ENCODE peak calls at places on chromosomes 1 and 21, in four cellular contexts. O, U, B and H are unnamed samples.

GRCh38 chr1:56469640-56470371 is 109.6 kb downstream of the PLPP3 start:
- DNase-seq in B (no peak), U (no peak), O (no peak), H (no peak)

GRCh38 chr1:31666290-31666963 is 21.8 kb upstream of the PEF1 start:
- DNase-seq in U (no peak), B (no peak), O (no peak), H (peak; percentile 43)

GRCh38 chr1:59072017-59072947 is 224.6 kb upstream of the FGGY start:
- DNase-seq in U (peak; percentile 22), O (no peak), B (no peak), H (no peak)

GRCh38 chr1:19637606-19638005 is 6.5 kb upstream of the NBL1 start:
- DNase-seq in O (no peak), U (no peak), B (no peak), H (no peak)

GRCh38 chr1:26284597-26285351 is 4.9 kb downstream of the SH3BGRL3 start:
- DNase-seq in B (no peak), O (peak; percentile 44), U (peak; percentile 99), H (peak; percentile 64)

GRCh38 chr21:17667256-17667655 is 54.6 kb upstream of the BTG3 start:
- DNase-seq in O (no peak), B (no peak), U (no peak), H (no peak)

GRCh38 chr21:25589905-25590304 is 17.4 kb downstream of the MRPL39 start:
- DNase-seq in B (no peak), U (no peak), O (no peak), H (no peak)

GRCh38 chr1:35186239-35186638 is 6.7 kb downstream of the SFPQ start:
- DNase-seq in B (no peak), U (no peak), O (no peak), H (no peak)

GRCh38 chr1:8450312-8450711 is 132.4 kb downstream of the SLC45A1 start:
- DNase-seq in U (no peak), O (no peak), B (no peak), H (no peak)

GRCh38 chr1:114468710-114469468 is 42.1 kb downstream of the TRIM33 start:
- DNase-seq in U (no peak), O (no peak), B (no peak), H (no peak)

GRCh38 chr1:22826630-22827580 is 116.3 kb downstream of the EPHB2 start:
- DNase-seq in O (no peak), B (no peak), U (no peak), H (no peak)

GRCh38 chr21:27129215-27129614 is 162.3 kb upstream of the ADAMTS5 start:
- DNase-seq in O (no peak), B (no peak), U (no peak), H (no peak)

GRCh38 chr1:119811428-119811827 is at the start of gene REG4:
- DNase-seq in B (no peak), O (no peak), U (no peak), H (no peak)

GRCh38 chr1:236536540-236536939 is 12.8 kb downstream of the LGALS8 start:
- DNase-seq in U (no peak), B (no peak), O (no peak), H (no peak)

GRCh38 chr1:100306735-100307313 is 40.8 kb downstream of the RTCA start:
- DNase-seq in O (no peak), B (no peak), U (no peak), H (no peak)

GRCh38 chr1:21614419-21615115 is 54.6 kb downstream of the RAP1GAP start:
- DNase-seq in B (no peak), U (no peak), O (no peak), H (no peak)

GRCh38 chr1:201916649-201917249 is 28.1 kb downstream of the SHISA4 start:
- DNase-seq in B (no peak), U (peak; percentile 81), O (peak; percentile 36), H (peak; percentile 85)

GRCh38 chr1:201172999-201173610 is 17.5 kb upstream of the IGFN1 start:
- DNase-seq in U (no peak), B (no peak), O (no peak), H (peak; percentile 29)

GRCh38 chr1:38578444-38578951 is 281.1 kb downstream of the RRAGC start:
- DNase-seq in U (no peak), B (no peak), O (no peak), H (no peak)

GRCh38 chr1:41687007-41687406 is 202.5 kb upstream of the EDN2 start:
- DNase-seq in O (no peak), U (no peak), B (no peak), H (no peak)

GRCh38 chr1:171841050-171841910 is at the start of gene DNM3:
- DNase-seq in B (no peak), O (no peak), U (peak; percentile 81), H (peak; percentile 75)

GRCh38 chr21:32331444-32332305 is 33.0 kb downstream of the MRAP start:
- DNase-seq in U (no peak), B (no peak), O (peak; percentile 10), H (no peak)

GRCh38 chr1:67850151-67850551 is 16.9 kb upstream of the GNG12 start:
- DNase-seq in O (no peak), B (no peak), U (peak; percentile 49), H (peak; percentile 58)

GRCh38 chr1:212600071-212600915 is 8.3 kb upstream of the ATF3 start:
- DNase-seq in O (no peak), U (no peak), B (no peak), H (no peak)

GRCh38 chr1:212597495-212597894 is 11.1 kb upstream of the ATF3 start:
- DNase-seq in B (no peak), O (no peak), U (no peak), H (no peak)

GRCh38 chr1:212596798-212597197 is 11.8 kb upstream of the ATF3 start:
- DNase-seq in B (no peak), O (no peak), U (no peak), H (no peak)

GRCh38 chr1:212601524-212601923 is 7.0 kb upstream of the ATF3 start:
- DNase-seq in B (no peak), O (no peak), U (no peak), H (no peak)

DNA sequence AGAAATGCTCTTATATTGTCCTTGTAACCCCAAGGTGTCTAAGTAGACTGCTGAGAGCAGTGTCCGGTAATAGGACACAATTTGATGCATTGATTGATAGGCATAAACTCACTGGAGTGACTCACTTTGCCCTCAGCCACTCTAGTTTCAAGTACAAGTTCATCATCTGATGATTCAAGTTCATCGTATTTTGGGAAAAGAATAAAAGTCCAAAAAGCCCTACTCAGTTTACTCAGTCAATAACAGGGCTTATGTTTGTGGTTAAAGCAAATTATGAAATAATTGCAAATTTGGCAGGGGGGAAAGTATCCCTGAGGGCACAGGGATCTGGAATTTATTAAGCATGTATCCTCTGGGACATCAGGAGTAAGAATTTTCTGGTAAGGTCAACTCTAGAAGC is 7.6 kb upstream of the ATF3 start:
- DNase-seq in O (no peak), U (no peak), B (no peak), H (no peak)
- TF ChIP-seq POLR2AphosphoS2 in O (no peak), U (no peak), B (no peak), H (no peak)

DNA sequence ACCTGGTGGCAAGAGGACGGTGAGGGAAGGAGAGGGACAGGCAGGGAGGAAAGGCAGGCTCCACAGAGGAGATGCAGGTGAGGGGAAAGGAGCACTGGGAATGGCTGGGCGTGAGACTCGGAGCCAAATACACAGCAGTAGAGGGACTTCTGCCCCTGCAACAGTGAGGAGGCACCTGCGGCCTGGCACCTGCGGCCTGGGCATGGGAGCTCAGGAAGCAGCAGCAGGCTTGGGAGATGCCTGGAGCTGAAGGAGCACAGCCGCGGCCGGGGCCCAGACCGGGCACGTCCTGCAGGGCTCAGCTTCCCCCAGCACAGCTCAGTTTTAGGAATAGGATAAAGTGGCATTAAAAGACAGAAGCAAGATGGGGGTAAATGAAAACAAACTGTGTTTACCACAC is 20.9 kb upstream of the TSPEAR start:
- DNase-seq in O (no peak), B (no peak), U (no peak), H (no peak)
- TF ChIP-seq POLR2AphosphoS2 in O (no peak), B (no peak), U (no peak), H (no peak)

GRCh38 chr1:1609822-1610485 is 5.3 kb upstream of the MIB2 start:
- DNase-seq in U (no peak), O (no peak), B (no peak), H (no peak)
- TF ChIP-seq POLR2AphosphoS2 in U (no peak), O (no peak), B (no peak), H (no peak)

GRCh38 chr1:229694053-229694693 is 68.1 kb downstream of the URB2 start:
- DNase-seq in O (no peak), B (no peak), U (no peak), H (peak; percentile 7)
- TF ChIP-seq POLR2AphosphoS2 in O (no peak), B (no peak), U (no peak), H (no peak)

GRCh38 chr1:157103283-157103682 is 3.7 kb upstream of the ETV3L start:
- DNase-seq in O (no peak), B (no peak), U (no peak), H (no peak)

GRCh38 chr1:157105298-157105987 is 5.8 kb upstream of the ETV3L start:
- DNase-seq in O (no peak), B (no peak), U (no peak), H (no peak)

GRCh38 chr1:157105988-157106812 is 6.6 kb upstream of the ETV3L start:
- DNase-seq in U (peak; percentile 16), O (no peak), B (peak; percentile 41), H (peak; percentile 40)

GRCh38 chr1:157106813-157107189 is 7.2 kb upstream of the ETV3L start:
- DNase-seq in O (no peak), B (no peak), U (no peak), H (no peak)

GRCh38 chr1:157104598-157105293 is 5.1 kb upstream of the ETV3L start:
- DNase-seq in O (no peak), B (no peak), U (no peak), H (peak; percentile 14)
- TF ChIP-seq POLR2AphosphoS2 in O (no peak), B (no peak), U (no peak), H (no peak)

GRCh38 chr1:40102896-40103295 is 5.8 kb upstream of the PPT1 start:
- DNase-seq in O (no peak), B (no peak), U (no peak), H (no peak)

GRCh38 chr1:40105028-40105427 is 8.0 kb upstream of the PPT1 start:
- DNase-seq in U (no peak), O (no peak), B (no peak), H (no peak)

GRCh38 chr1:40110389-40110788 is 13.3 kb upstream of the PPT1 start:
- DNase-seq in O (no peak), U (no peak), B (no peak), H (no peak)

GRCh38 chr1:40107290-40107959 is 10.4 kb upstream of the PPT1 start:
- DNase-seq in O (no peak), B (no peak), U (no peak), H (no peak)
- TF ChIP-seq POLR2AphosphoS2 in O (no peak), B (no peak), U (no peak), H (no peak)

GRCh38 chr1:11384170-11384554 is 94.8 kb upstream of the DISP3 start:
- DNase-seq in O (no peak), B (peak; percentile 23), U (peak; percentile 26), H (no peak)
- TF ChIP-seq POLR2AphosphoS2 in O (no peak), B (no peak), U (no peak), H (no peak)

GRCh38 chr1:29546496-29546895 is 310.2 kb downstream of the PTPRU start:
- DNase-seq in U (no peak), B (no peak), O (no peak), H (no peak)
- TF ChIP-seq POLR2AphosphoS2 in U (no peak), B (no peak), O (no peak), H (no peak)

GRCh38 chr1:220711086-220711809 is 21.1 kb downstream of the C1orf115 start:
- DNase-seq in O (peak; percentile 28), U (no peak), B (no peak), H (no peak)
- TF ChIP-seq POLR2AphosphoS2 in O (no peak), U (no peak), B (no peak), H (no peak)